ENCODE peak calls at places on chromosome 1, in four cellular contexts. N, G, U and M are unnamed samples.

GRCh38 chr1:70864302-70864701 is 183.3 kb downstream of the PTGER3 start:
- DNase-seq in N (no peak), G (no peak), U (no peak), M (no peak)

GRCh38 chr1:86914998-86915736 is 732 bp downstream of the HS2ST1 start:
- DNase-seq in N (no peak), U (peak; percentile 80), G (no peak), M (peak; percentile 83)

GRCh38 chr1:244022301-244022700 is 28.8 kb upstream of the ZBTB18 start:
- DNase-seq in N (no peak), U (no peak), G (no peak), M (no peak)

GRCh38 chr1:151992345-151993083 is 1.1 kb downstream of the S100A10 start:
- DNase-seq in N (no peak), G (no peak), U (peak; percentile 92), M (peak; percentile 90)

GRCh38 chr1:203124546-203125317 is 2.8 kb upstream of the ADORA1 start:
- DNase-seq in U (no peak), G (no peak), N (no peak), M (no peak)

GRCh38 chr1:3066250-3066711 is 2.7 kb upstream of the PRDM16 start:
- DNase-seq in U (peak; percentile 26), N (no peak), G (no peak), M (peak; percentile 52)

GRCh38 chr1:243421784-243422183 is 165.9 kb downstream of the SDCCAG8 start:
- DNase-seq in G (no peak), U (peak; percentile 22), N (peak; percentile 16), M (peak; percentile 40)

GRCh38 chr1:869499-870244 is 54.1 kb upstream of the SAMD11 start:
- DNase-seq in G (peak; percentile 77), N (peak; percentile 76), U (peak; percentile 75), M (peak; percentile 98)

GRCh38 chr1:233389867-233390266 is 62.3 kb downstream of the MAP3K21 start:
- DNase-seq in U (no peak), N (no peak), G (no peak), M (no peak)

GRCh38 chr1:79663916-79664315 is 657.4 kb upstream of the ADGRL4 start:
- DNase-seq in N (no peak), G (no peak), U (no peak), M (no peak)

GRCh38 chr1:24108334-24109165 is 3.4 kb downstream of the MYOM3 start:
- DNase-seq in G (no peak), U (peak; percentile 86), N (no peak), M (no peak)

GRCh38 chr1:5099558-5099957 is 445.1 kb downstream of the AJAP1 start:
- DNase-seq in G (no peak), N (no peak), U (peak; percentile 28), M (no peak)

GRCh38 chr1:199758626-199759255 is 268.8 kb upstream of the NR5A2 start:
- DNase-seq in U (no peak), G (no peak), N (no peak), M (no peak)

GRCh38 chr1:76068542-76068941 is 6.0 kb upstream of the ST6GALNAC3 start:
- DNase-seq in G (no peak), N (no peak), U (no peak), M (no peak)

GRCh38 chr1:147771216-147772125 is 11.1 kb upstream of the GJA5 start:
- DNase-seq in N (no peak), G (no peak), U (no peak), M (no peak)

GRCh38 chr1:28613175-28613574 is 21.1 kb downstream of the RAB42 start:
- DNase-seq in N (no peak), U (no peak), G (no peak), M (no peak)

GRCh38 chr1:30840904-30841598 is 67.5 kb downstream of the SDC3 start:
- DNase-seq in U (no peak), G (no peak), N (no peak), M (peak; percentile 56)

GRCh38 chr1:187570166-187570565 is 741.4 kb downstream of the PLA2G4A start:
- DNase-seq in G (no peak), U (no peak), N (no peak), M (no peak)

GRCh38 chr1:57122031-57122430 is 156.2 kb upstream of the C8B start:
- DNase-seq in G (no peak), N (no peak), U (no peak), M (no peak)

GRCh38 chr1:147808025-147808424 is 47.6 kb upstream of the GJA5 start:
- DNase-seq in U (no peak), G (no peak), N (no peak), M (no peak)

GRCh38 chr1:83959824-83960441 is 39.0 kb downstream of the TTLL7 start:
- DNase-seq in N (no peak), G (no peak), U (no peak), M (no peak)

GRCh38 chr1:116538527-116538926 is 32.3 kb downstream of the CD58 start:
- DNase-seq in U (peak; percentile 61), N (no peak), G (no peak), M (no peak)

GRCh38 chr1:12502300-12503109 is 115.5 kb downstream of the DHRS3 start:
- DNase-seq in N (no peak), U (no peak), G (no peak), M (no peak)

GRCh38 chr1:87928623-87929022 is 599.9 kb downstream of the LMO4 start:
- DNase-seq in N (no peak), G (no peak), U (peak; percentile 56), M (no peak)

GRCh38 chr1:51523931-51524330 is 4.9 kb upstream of the EPS15 start:
- DNase-seq in N (no peak), G (no peak), U (no peak), M (no peak)

GRCh38 chr1:165914136-165914798 is 86.9 kb downstream of the UCK2 start:
- DNase-seq in G (peak; percentile 14), U (peak; percentile 81), N (peak; percentile 65), M (no peak)

GRCh38 chr1:24762133-24762676 is 17.0 kb downstream of the CLIC4 start:
- DNase-seq in G (no peak), N (no peak), U (no peak), M (no peak)

GRCh38 chr1:160797861-160798273 is 1.9 kb downstream of the LY9 start:
- DNase-seq in U (no peak), N (no peak), G (no peak), M (no peak)

GRCh38 chr1:78737241-78737640 is 87.6 kb downstream of the IFI44 start:
- DNase-seq in U (no peak), N (no peak), G (no peak), M (no peak)

GRCh38 chr1:39859859-39860812 is 23.2 kb downstream of the TRIT1 start:
- DNase-seq in U (no peak), G (no peak), N (no peak), M (no peak)

GRCh38 chr1:185045793-185046441 is 559 bp downstream of the RNF2 start:
- DNase-seq in G (no peak), N (peak; percentile 34), U (peak; percentile 53), M (peak; percentile 87)

GRCh38 chr1:197663178-197663953 is 111.9 kb downstream of the DENND1B start:
- DNase-seq in G (no peak), N (no peak), U (no peak), M (no peak)

GRCh38 chr1:118291686-118292085 is 106.7 kb upstream of the SPAG17 start:
- DNase-seq in N (no peak), G (no peak), U (no peak), M (no peak)

GRCh38 chr1:90443340-90443739 is 273.8 kb downstream of the BARHL2 start:
- DNase-seq in G (no peak), U (no peak), N (no peak), M (no peak)